ENCODE peak calls at places on chromosome 9, in five cellular contexts. D is transverse colon, I is heart left ventricle, W is ovary, T is sigmoid colon. Z is an unnamed sample.

GRCh38 chr9:35908484-35909125 is 685 bp upstream of the SPAAR start:
- DNase-seq in D (no peak), W (peak; percentile 42), I (no peak), T (peak; percentile 87), Z (no peak)

GRCh38 chr9:78986446-78986845 is 585.3 kb upstream of the TLE4 start:
- DNase-seq in T (no peak), I (no peak), D (no peak), W (no peak), Z (no peak)

GRCh38 chr9:79917417-79917816 is 345.7 kb downstream of the TLE4 start:
- DNase-seq in W (no peak), T (no peak), D (no peak), I (no peak), Z (no peak)

GRCh38 chr9:91898451-91899433 is 51.3 kb downstream of the ROR2 start:
- DNase-seq in D (peak; percentile 37), T (peak; percentile 92), I (no peak), W (no peak), Z (peak; percentile 38)

GRCh38 chr9:1210954-1211353 is 160.8 kb downstream of the DMRT2 start:
- DNase-seq in I (no peak), D (no peak), W (no peak), T (no peak), Z (no peak)

GRCh38 chr9:98130576-98131228 is 11.7 kb upstream of the TRIM14 start:
- DNase-seq in I (no peak), T (peak; percentile 51), D (peak; percentile 5), W (no peak), Z (no peak)

GRCh38 chr9:100091650-100092049 is 7.2 kb downstream of the ERP44 start:
- DNase-seq in T (no peak), D (no peak), I (no peak), W (no peak), Z (no peak)

GRCh38 chr9:131815971-131816873 is 76.3 kb upstream of the RAPGEF1 start:
- DNase-seq in T (no peak), W (no peak), I (no peak), D (no peak), Z (no peak)

GRCh38 chr9:109968702-109969450 is 188.9 kb downstream of the PALM2AKAP2 start:
- DNase-seq in W (no peak), D (no peak), I (no peak), T (no peak), Z (no peak)

DNA sequence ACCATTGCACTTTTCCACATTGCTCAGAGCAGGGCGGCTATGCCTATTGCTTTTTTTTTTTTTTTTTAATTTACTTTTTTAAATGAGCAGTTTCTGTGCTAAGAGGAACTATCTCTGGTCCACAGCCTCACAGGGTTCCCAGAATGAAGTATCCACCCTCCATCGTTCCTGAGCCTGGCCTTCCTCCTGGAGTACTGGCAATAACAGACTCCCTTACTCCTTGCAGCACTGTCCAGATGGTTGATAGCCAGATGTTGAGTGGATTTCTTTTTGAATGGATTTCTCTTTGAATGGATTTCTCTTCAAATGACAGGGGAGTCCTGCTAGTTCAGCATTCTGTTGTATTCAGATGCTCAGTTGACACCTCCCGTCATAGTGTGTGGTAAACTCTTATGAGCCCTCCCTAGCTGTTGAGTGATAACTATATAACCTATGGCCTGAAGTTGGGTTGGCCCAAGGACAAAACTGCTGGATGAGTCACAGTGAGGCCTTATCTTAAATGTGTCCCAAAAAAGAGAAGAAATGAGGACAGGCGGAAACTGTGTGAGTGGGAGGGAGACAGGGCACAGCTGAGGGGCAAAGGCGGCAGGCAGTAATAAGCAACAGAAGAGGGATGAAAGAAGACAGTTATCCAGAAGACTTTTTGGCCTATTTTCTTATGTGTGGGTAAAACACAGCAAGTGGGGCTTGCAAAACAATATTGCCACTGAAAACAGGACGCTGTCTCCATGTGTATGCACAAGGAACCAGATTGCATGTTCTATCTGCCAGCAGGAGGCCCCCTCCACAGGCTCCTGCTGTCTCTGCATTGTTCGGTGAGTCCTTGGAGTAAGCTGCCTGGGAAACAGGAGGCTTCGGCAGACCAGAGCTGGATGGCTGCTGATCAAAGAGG is 209.5 kb upstream of the S1PR3 start:
- DNase-seq in T (no peak), W (peak; percentile 47), I (no peak), D (no peak), Z (no peak)
- TF ChIP-seq POLR2A in T (no peak), W (no peak), I (no peak), D (no peak), Z (no peak)

GRCh38 chr9:14314424-14314928 is 535 bp upstream of the NFIB start:
- DNase-seq in W (peak; percentile 87), I (peak; percentile 74), T (peak; percentile 95), D (peak; percentile 82), Z (peak; percentile 42)
- TF ChIP-seq POLR2A in W (peak; percentile 58), I (peak; percentile 76), T (peak; percentile 81), D (peak; percentile 70), Z (no peak)

DNA sequence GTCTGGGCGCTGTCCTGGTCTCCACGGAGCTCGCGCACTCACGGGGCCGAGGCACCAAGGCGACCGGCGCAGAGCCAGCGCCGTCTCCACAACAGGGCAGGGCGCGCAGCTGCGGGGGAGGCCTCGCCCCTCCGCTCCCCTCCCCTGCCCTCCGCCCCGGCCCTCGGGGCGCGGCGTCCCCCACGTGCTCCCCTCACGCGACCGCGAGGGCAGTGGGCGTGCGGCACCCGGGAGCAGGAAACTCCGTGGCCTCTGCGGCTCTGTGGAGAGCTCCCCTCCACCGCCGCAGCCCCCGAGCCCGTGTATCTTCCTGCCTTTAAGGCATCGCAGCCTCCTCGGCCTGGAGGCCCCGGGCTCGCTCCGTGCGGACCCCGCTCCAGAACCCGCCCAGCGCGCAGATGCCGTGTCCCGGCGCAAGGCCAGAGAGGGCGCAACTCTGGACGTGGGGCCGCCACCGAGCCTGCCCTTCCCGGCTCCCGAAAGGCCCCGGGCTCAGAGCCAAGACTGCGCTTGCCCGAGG is 706 bp upstream of the TUBB4B start:
- DNase-seq in D (peak; percentile 83), T (peak; percentile 92), W (peak; percentile 81), I (peak; percentile 93), Z (peak; percentile 91)
- TF ChIP-seq POLR2A in D (peak; percentile 56), T (peak; percentile 22), W (peak; percentile 13), I (peak; percentile 61), Z (no peak)

GRCh38 chr9:134389659-134390058 is 63.4 kb downstream of the RXRA start:
- DNase-seq in D (no peak), I (no peak), W (no peak), T (no peak), Z (no peak)

GRCh38 chr9:134391319-134392231 is 65.3 kb downstream of the RXRA start:
- DNase-seq in I (no peak), T (no peak), W (no peak), D (peak; percentile 54), Z (no peak)

GRCh38 chr9:134388976-134389375 is 62.7 kb downstream of the RXRA start:
- DNase-seq in I (no peak), W (no peak), T (no peak), D (no peak), Z (no peak)

GRCh38 chr9:134390947-134391318 is 64.7 kb downstream of the RXRA start:
- DNase-seq in T (no peak), D (no peak), I (no peak), W (no peak), Z (no peak)

DNA sequence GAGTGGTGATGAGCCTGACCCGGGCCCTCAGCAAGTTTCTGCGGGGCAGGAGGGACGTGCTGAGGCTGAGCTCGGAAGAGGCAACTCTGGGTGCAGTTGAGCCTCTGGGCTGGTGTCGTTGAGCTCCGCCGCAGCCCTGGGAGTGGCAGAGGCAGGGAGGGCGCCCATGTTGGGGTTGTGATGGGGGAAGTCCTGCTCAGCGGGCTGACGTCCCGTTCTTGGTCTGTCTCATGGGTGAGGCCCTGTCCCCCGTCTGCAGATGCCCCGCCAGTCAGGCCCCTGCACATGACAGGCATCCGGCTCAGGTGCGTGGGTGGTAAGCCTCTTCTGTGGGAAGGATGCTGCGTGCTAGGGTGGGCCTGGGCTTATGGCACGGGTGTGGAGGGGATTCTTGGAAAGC is 64.3 kb downstream of the RXRA start:
- DNase-seq in W (no peak), T (no peak), I (no peak), D (no peak), Z (no peak)
- TF ChIP-seq POLR2A in W (no peak), T (no peak), I (no peak), D (no peak), Z (no peak)

DNA sequence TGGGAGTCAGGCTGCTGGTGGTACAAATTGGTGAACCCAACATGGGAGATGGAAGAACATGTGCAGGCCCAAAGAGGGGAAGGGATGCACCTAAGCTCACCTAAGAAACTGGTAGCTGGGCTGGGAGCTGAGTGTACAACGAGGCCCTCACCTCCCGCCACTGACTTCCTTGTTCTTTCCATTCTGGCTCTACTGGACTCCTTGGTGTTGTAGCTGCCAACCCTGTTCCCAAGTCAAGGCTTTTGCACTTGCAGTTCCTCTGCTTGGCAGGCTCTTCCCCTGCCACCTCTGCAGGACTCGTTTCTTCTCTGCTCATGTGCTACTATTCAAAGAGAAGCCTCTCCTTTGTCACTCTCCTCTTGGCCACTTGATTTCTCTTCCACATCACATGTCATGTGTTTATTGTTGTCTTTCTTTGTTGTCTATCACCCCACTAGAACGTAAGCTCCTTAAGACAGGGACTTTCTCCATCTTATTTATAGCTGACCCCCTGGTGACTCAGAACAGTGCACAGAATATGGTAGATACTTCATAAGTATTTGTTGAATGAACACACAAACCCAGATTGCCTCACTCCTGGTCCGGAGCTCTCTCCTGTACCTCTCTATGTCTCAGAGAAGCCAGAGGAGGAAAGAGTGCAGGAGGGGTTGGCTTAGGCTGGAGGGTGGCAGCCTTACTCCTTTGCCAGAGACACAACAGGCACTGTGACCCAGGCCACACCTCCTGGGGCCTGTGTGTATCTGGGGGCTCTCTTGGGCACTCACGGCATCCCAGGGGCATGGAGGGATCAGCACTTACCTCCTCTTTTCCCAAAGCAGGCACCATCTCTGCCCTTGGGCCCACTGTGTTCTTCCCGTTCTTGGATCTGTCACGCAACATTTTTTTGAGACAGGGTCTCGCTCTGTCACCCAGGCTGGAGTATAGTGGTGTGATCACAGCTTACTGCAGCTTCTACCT is 5.2 kb upstream of the SPINK4 start:
- DNase-seq in T (no peak), D (no peak), W (no peak), I (no peak), Z (no peak)
- TF ChIP-seq POLR2A in T (no peak), D (no peak), W (no peak), I (no peak), Z (no peak)

DNA sequence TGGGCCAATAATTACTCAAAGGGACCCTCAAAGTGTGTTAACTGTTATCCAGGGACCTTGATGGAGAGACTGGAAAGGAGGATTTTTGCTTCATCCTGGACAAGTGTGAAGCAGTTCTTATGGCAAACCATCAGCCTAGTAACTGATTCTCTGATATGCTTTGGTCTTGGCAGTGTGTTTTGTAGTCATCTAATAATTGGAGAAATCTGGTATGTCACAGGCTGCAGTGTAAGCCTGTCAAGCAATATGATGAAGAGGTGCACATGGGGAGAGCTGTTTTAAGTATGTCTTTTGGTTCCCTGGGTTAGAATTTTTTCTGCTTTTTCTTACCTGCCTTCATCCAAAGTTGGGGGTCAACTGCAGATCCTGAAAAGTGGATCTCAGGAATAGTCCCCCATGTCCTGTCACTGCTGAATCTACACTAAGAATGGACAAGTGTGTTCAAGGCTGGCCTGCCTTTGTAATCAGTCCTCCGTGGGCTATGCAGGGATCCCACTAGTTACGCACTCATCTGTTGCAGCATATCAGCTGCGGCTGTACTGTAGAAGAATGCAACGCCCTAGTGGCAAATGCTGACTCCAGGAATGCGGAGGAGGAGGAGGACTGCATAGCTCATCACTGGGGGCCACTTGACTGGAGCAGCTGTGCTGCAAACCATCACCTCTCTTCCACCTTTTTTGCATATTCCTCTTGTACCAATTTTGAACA is 1.9 kb downstream of the SPTAN1 start:
- DNase-seq in I (no peak), T (peak; percentile 87), W (peak; percentile 64), D (peak; percentile 49), Z (no peak)
- TF ChIP-seq POLR2A in I (no peak), T (peak; percentile 26), W (no peak), D (peak; percentile 35), Z (no peak)

GRCh38 chr9:27572918-27573698 is at the start of gene C9orf72:
- DNase-seq in T (peak; percentile 89), W (peak; percentile 81), D (peak; percentile 87), I (peak; percentile 90), Z (peak; percentile 89)
- TF ChIP-seq POLR2A in T (peak; percentile 80), W (peak; percentile 74), D (peak; percentile 86), I (peak; percentile 78), Z (no peak)